ENCODE peak calls at places on chromosome 21, in seven cellular contexts. T, S, D, R, U, H and C are unnamed samples.

GRCh38 chr21:45146801-45147200 is 72.4 kb downstream of the ADARB1 start:
- DNase-seq in D (no peak), T (no peak), S (no peak), U (no peak), R (no peak), H (no peak), C (no peak)

GRCh38 chr21:33384851-33385331 is 18.3 kb upstream of the IFNGR2 start:
- DNase-seq in D (peak), H (no peak), S (no peak), T (no peak), R (no peak), U (no peak), C (no peak)

GRCh38 chr21:43312011-43312410 is 114.9 kb downstream of the SIK1 start:
- DNase-seq in R (no peak), S (no peak), U (no peak), D (no peak), T (no peak), H (no peak), C (no peak)

GRCh38 chr21:25806053-25806452 is 71.3 kb downstream of the GABPA start:
- DNase-seq in R (no peak), H (no peak), S (no peak), U (no peak), T (no peak), D (no peak), C (no peak)

GRCh38 chr21:37958493-37958892 is 42.2 kb upstream of the KCNJ6 start:
- DNase-seq in U (no peak), R (no peak), T (no peak), D (no peak), H (no peak), S (no peak), C (no peak)

GRCh38 chr21:37207441-37208009 is 59.6 kb downstream of the VPS26C start:
- DNase-seq in D (peak), T (no peak), S (no peak), R (no peak), U (no peak), H (no peak), C (peak)

GRCh38 chr21:42218836-42219605 is at the start of gene ABCG1:
- DNase-seq in U (no peak), R (peak), T (no peak), H (no peak), D (no peak), S (peak), C (no peak)

GRCh38 chr21:41781047-41781405 is 14.2 kb upstream of the RIPK4 start:
- DNase-seq in S (no peak), D (no peak), H (no peak), T (no peak), U (no peak), R (no peak), C (no peak)

GRCh38 chr21:27480841-27481261 is 514.0 kb upstream of the ADAMTS5 start:
- DNase-seq in S (no peak), D (peak), H (no peak), U (no peak), R (no peak), T (no peak), C (no peak)

GRCh38 chr21:46518983-46519583 is 60.4 kb downstream of the DIP2A start:
- DNase-seq in T (no peak), U (no peak), D (no peak), R (no peak), H (no peak), S (no peak), C (no peak)

GRCh38 chr21:31347435-31348032 is 3.5 kb upstream of the TIAM1 start:
- DNase-seq in T (no peak), D (no peak), U (no peak), H (no peak), R (no peak), S (no peak), C (peak)

GRCh38 chr21:45308211-45309068 is 20.7 kb upstream of the POFUT2 start:
- DNase-seq in S (no peak), H (no peak), T (no peak), U (no peak), D (no peak), R (no peak), C (no peak)

GRCh38 chr21:33968082-33968997 is 52.7 kb upstream of the ATP5PO start:
- DNase-seq in T (no peak), U (peak), D (peak), H (no peak), R (no peak), S (no peak), C (peak)

GRCh38 chr21:29145354-29145782 is 14.9 kb downstream of the MAP3K7CL start:
- DNase-seq in H (no peak), U (no peak), D (no peak), T (no peak), S (no peak), R (peak), C (no peak)

GRCh38 chr21:45796003-45796402 is 152.5 kb downstream of the PCBP3 start:
- DNase-seq in T (no peak), D (no peak), U (no peak), S (no peak), R (no peak), H (no peak), C (no peak)

GRCh38 chr21:24895885-24896734 is 711.2 kb downstream of the MRPL39 start:
- DNase-seq in U (peak), D (peak), R (no peak), H (peak), T (peak), S (no peak), C (no peak)

GRCh38 chr21:42671778-42672593 is 18.6 kb downstream of the PDE9A start:
- DNase-seq in S (no peak), U (no peak), D (no peak), T (no peak), R (no peak), H (no peak), C (no peak)

GRCh38 chr21:33078907-33079582 is 9.1 kb downstream of the OLIG1 start:
- DNase-seq in H (peak), D (peak), R (peak), U (no peak), T (peak), S (no peak), C (peak)

GRCh38 chr21:37564924-37565529 is 198.5 kb downstream of the DYRK1A start:
- DNase-seq in S (no peak), D (no peak), R (no peak), H (no peak), T (no peak), U (peak), C (no peak)

GRCh38 chr21:43206231-43207042 is 37.6 kb downstream of the CRYAA start:
- DNase-seq in U (no peak), D (no peak), R (no peak), T (no peak), S (no peak), H (no peak), C (no peak)

GRCh38 chr21:36325373-36326010 is 5.5 kb downstream of the MORC3 start:
- DNase-seq in U (no peak), R (no peak), T (no peak), S (no peak), D (no peak), H (no peak), C (no peak)

GRCh38 chr21:35086357-35086756 is 37.3 kb upstream of the RUNX1 start:
- DNase-seq in T (no peak), S (no peak), H (no peak), U (no peak), R (no peak), D (no peak), C (no peak)

GRCh38 chr21:25842925-25843324 is 108.2 kb downstream of the GABPA start:
- DNase-seq in U (no peak), H (no peak), T (no peak), R (no peak), D (no peak), S (no peak), C (no peak)

GRCh38 chr21:38807987-38808386 is 2.3 kb downstream of the ETS2 start:
- DNase-seq in U (no peak), R (no peak), S (no peak), D (no peak), T (no peak), H (no peak), C (no peak)

GRCh38 chr21:38671716-38672115 is 134.0 kb upstream of the ETS2 start:
- DNase-seq in T (no peak), D (no peak), U (no peak), S (no peak), H (no peak), R (no peak), C (no peak)

GRCh38 chr21:36059823-36060158 is 535 bp downstream of the SETD4 start:
- DNase-seq in U (no peak), T (no peak), D (no peak), S (peak), R (peak), H (no peak), C (no peak)

GRCh38 chr21:16002872-16003466 is 273.2 kb downstream of the USP25 start:
- DNase-seq in T (peak), S (no peak), H (peak), D (no peak), U (no peak), R (no peak), C (no peak)

GRCh38 chr21:39660191-39660590 is 47.5 kb downstream of the B3GALT5 start:
- DNase-seq in S (no peak), U (peak), D (no peak), T (no peak), R (no peak), H (no peak), C (no peak)